ENCODE peak calls at places on chromosomes 7 and 10, in eight cellular contexts. D is heart left ventricle, K is IMR-90, J is A549, F is GM12865, S is lower lobe of right lung, O is heart right ventricle, N is sigmoid colon. P is an unnamed sample.

GRCh38 chr7:46192191-46192590 is 271.1 kb upstream of the IGFBP3 start:
- DNase-seq in D (no peak), K (peak; percentile 20), J (no peak), F (no peak), S (no peak), O (no peak), N (no peak), P (no peak)

GRCh38 chr10:35946556-35946955 is 304.5 kb upstream of the FZD8 start:
- DNase-seq in D (no peak), K (peak; percentile 37), J (no peak), F (no peak), S (no peak), O (no peak), N (no peak), P (no peak)

GRCh38 chr10:72729528-72729927 is 37.6 kb downstream of the MCU start:
- DNase-seq in D (no peak), K (no peak), J (no peak), F (peak; percentile 75), S (no peak), O (no peak), N (no peak), P (no peak)

GRCh38 chr10:32692174-32692573 is 246.2 kb downstream of the CCDC7 start:
- DNase-seq in D (no peak), K (peak; percentile 89), J (no peak), F (no peak), S (no peak), O (no peak), N (no peak), P (peak; percentile 23)

GRCh38 chr7:42915356-42915755 is 3.5 kb upstream of the C7orf25 start:
- DNase-seq in D (no peak), K (peak; percentile 39), J (no peak), F (no peak), S (no peak), O (no peak), N (no peak), P (no peak)

GRCh38 chr10:89670926-89671325 is 25.9 kb upstream of the PANK1 start:
- DNase-seq in D (no peak), K (peak; percentile 4), J (no peak), F (no peak), S (no peak), O (no peak), N (no peak), P (no peak)

GRCh38 chr7:28955723-28956607 is 2.2 kb downstream of the TRIL start:
- DNase-seq in D (peak; percentile 89), K (peak; percentile 4), J (peak; percentile 33), F (no peak), S (peak; percentile 90), O (peak; percentile 73), N (peak; percentile 89), P (no peak)

GRCh38 chr7:121994625-121995410 is 121.9 kb downstream of the PTPRZ1 start:
- DNase-seq in D (peak; percentile 37), K (peak; percentile 81), J (peak; percentile 77), F (peak; percentile 75), S (no peak), O (peak; percentile 16), N (no peak), P (peak; percentile 49)

GRCh38 chr10:123380491-123381085 is 226.4 kb downstream of the BUB3 start:
- DNase-seq in D (no peak), K (no peak), J (peak; percentile 35), F (peak; percentile 38), S (no peak), O (no peak), N (no peak), P (no peak)

GRCh38 chr10:106555599-106555998 is 608.9 kb downstream of the SORCS1 start:
- DNase-seq in D (no peak), K (peak; percentile 8), J (no peak), F (no peak), S (no peak), O (no peak), N (no peak), P (peak; percentile 35)

GRCh38 chr7:135714534-135715009 is 13.4 kb downstream of the SLC13A4 start:
- DNase-seq in D (no peak), K (peak; percentile 74), J (peak; percentile 33), F (no peak), S (no peak), O (no peak), N (no peak), P (peak; percentile 91)
- H3K4me3 ChIP-seq in D (no peak overlapping the region), K (no peak overlapping the region), J (no peak overlapping the region), F (no peak overlapping the region), S (no peak overlapping the region), O (no peak overlapping the region), N (no peak overlapping the region), P (no peak overlapping the region)

GRCh38 chr7:143882611-143883078 is 19.3 kb downstream of the TCAF1 start:
- DNase-seq in D (peak; percentile 88), K (peak; percentile 56), J (no peak), F (no peak), S (peak; percentile 60), O (peak; percentile 85), N (peak; percentile 86), P (peak; percentile 84)

GRCh38 chr7:143876218-143876617 is 25.8 kb downstream of the TCAF1 start:
- DNase-seq in D (no peak), K (no peak), J (no peak), F (no peak), S (no peak), O (no peak), N (no peak), P (no peak)

GRCh38 chr7:143877076-143877475 is 24.9 kb downstream of the TCAF1 start:
- DNase-seq in D (no peak), K (no peak), J (no peak), F (no peak), S (no peak), O (no peak), N (no peak), P (no peak)

GRCh38 chr7:143882020-143882610 is 19.9 kb downstream of the TCAF1 start:
- DNase-seq in D (peak; percentile 87), K (peak; percentile 59), J (no peak), F (no peak), S (no peak), O (peak; percentile 85), N (peak; percentile 91), P (peak; percentile 59)

GRCh38 chr7:143878884-143879283 is 23.1 kb downstream of the TCAF1 start:
- DNase-seq in D (no peak), K (no peak), J (no peak), F (no peak), S (no peak), O (no peak), N (no peak), P (no peak)
- TF ChIP-seq CTCF in D (no peak), K (no peak), J (no peak), F (no peak), S (no peak), O (no peak), N (no peak), P (no peak)

DNA sequence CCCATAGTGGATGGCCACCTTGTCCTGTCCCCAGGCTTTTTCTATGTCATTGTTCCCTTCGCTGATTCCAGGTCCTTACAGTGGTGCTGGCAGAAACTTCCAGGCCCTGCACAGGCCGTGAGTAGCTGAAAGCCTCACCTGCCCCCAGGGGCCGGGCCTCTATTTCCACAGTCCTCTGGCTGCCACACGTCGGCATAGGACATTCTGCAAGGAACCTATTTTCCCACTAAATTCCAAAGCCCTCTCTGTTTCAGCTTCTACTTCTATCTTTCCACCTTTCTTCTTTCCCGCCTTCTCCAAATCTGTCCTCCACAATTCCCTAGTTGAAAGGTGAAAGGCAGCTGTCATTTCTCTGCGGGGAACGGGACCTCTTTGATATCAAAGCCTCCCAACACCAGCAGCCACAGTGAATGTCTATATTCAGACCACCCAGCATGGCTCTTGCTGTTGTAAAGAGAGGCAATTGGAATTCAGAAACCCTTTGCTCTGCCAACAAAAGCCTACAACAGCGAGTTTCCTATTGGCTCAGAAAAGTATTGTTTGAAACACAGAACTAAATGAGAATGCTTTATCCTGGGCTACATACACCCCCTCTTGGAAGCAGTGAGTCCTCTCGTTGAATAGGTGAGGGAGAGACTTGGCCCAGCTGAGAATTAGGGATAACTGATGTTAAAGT is 607.7 kb downstream of the GALNT17 start:
- DNase-seq in D (no peak), K (no peak), J (no peak), F (no peak), S (no peak), O (no peak), N (no peak), P (no peak)
- H3K4me3 ChIP-seq in D (no peak overlapping the region), K (no peak overlapping the region), J (no peak overlapping the region), F (no peak overlapping the region), S (no peak overlapping the region), O (no peak overlapping the region), N (no peak overlapping the region), P (no peak overlapping the region)

DNA sequence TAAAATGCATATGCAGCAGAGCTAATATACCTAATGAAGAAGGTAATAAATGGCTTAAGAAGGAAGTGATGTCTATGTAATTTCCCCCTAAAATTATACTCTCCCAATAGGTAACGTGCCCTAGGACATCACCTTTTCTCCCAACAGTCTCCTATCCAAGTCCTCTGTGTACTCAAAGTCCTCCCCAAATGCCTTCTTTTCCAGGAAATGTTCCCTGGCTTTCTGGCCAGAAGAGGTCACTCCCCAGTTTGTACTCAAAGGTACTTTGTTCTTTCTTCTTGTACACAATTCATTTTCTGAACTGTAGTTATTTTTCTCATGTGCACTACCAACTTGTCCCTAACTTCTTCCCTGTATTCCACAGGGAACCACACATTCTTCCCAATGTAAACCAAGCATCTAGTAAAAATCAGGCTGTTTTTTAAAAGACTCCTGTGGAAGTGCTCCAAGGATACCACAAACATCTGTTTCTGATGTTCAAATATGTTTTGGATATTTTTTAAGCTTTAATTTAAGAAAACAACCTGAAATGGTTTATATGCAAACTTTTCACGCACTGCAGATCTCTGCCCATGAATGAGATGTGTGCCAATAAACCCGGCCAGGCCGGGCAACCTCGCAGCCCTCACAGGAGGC is 262.3 kb upstream of the KLF14 start:
- DNase-seq in D (no peak), K (no peak), J (no peak), F (no peak), S (no peak), O (no peak), N (no peak), P (no peak)
- TF ChIP-seq CTCF in D (no peak), K (no peak), J (no peak), F (no peak), S (no peak), O (no peak), N (no peak), P (no peak)

GRCh38 chr7:157433628-157434027 is 96.8 kb downstream of the DNAJB6 start:
- DNase-seq in D (no peak), K (no peak), J (no peak), F (no peak), S (peak; percentile 20), O (peak; percentile 0), N (no peak), P (no peak)

GRCh38 chr7:157431951-157432540 is 95.2 kb downstream of the DNAJB6 start:
- DNase-seq in D (peak; percentile 16), K (no peak), J (no peak), F (no peak), S (peak; percentile 46), O (no peak), N (peak; percentile 54), P (no peak)

GRCh38 chr7:157431173-157431950 is 94.6 kb downstream of the DNAJB6 start:
- DNase-seq in D (peak; percentile 5), K (no peak), J (no peak), F (peak; percentile 38), S (peak; percentile 43), O (peak; percentile 2), N (peak; percentile 54), P (no peak)

GRCh38 chr7:157432957-157433576 is 96.3 kb downstream of the DNAJB6 start:
- DNase-seq in D (peak; percentile 30), K (peak; percentile 17), J (peak; percentile 47), F (peak; percentile 42), S (peak; percentile 52), O (peak; percentile 37), N (peak; percentile 57), P (peak; percentile 65)

GRCh38 chr7:157432541-157432956 is 95.7 kb downstream of the DNAJB6 start:
- DNase-seq in D (peak; percentile 31), K (peak; percentile 68), J (peak; percentile 83), F (no peak), S (peak; percentile 54), O (no peak), N (peak; percentile 62), P (peak; percentile 76)
- H3K4me3 ChIP-seq in D (peak overlapping the region; percentile 16), K (peak overlapping the region; percentile 9), J (peak overlapping the region; percentile 39), F (no peak overlapping the region), S (peak overlapping the region; percentile 14), O (peak overlapping the region; percentile 29), N (peak overlapping the region; percentile 16), P (peak overlapping the region; percentile 28)